ENCODE peak calls at places on chromosomes 6 and 20, in nine cellular contexts. S is brain microvascular endothelial cell, Z is Kasumi-1, X is astrocyte of the cerebellum, P is GM03348, H is mucosa of descending colon, B is non-pigmented ciliary epithelial cell, V is NCI-H460, A is SW 1271. U is an unnamed sample.

GRCh38 chr6:3247255-3248146 is 11.2 kb upstream of the PSMG4 start:
- DNase-seq in S (peak), Z (no peak), X (peak), P (peak), H (peak), B (peak), V (no peak), A (no peak), U (no peak)

GRCh38 chr6:159109391-159109790 is 59.8 kb upstream of the FNDC1 start:
- DNase-seq in S (no peak), Z (no peak), X (no peak), P (no peak), H (peak), B (no peak), V (no peak), A (no peak), U (no peak)

GRCh38 chr20:50101900-50102299 is 11.1 kb downstream of the UBE2V1 start:
- DNase-seq in S (no peak), Z (no peak), X (no peak), P (no peak), H (no peak), B (no peak), V (no peak), A (no peak), U (no peak)

GRCh38 chr6:151822252-151823111 is 15.0 kb downstream of the ESR1 start:
- DNase-seq in S (no peak), Z (no peak), X (no peak), P (no peak), H (no peak), B (no peak), V (no peak), A (no peak), U (no peak)

GRCh38 chr6:25150031-25150430 is 129.1 kb upstream of the CARMIL1 start:
- DNase-seq in S (no peak), Z (no peak), X (no peak), P (no peak), H (no peak), B (no peak), V (no peak), A (no peak), U (no peak)

GRCh38 chr20:37007898-37008649 is 56.6 kb upstream of the SAMHD1 start:
- DNase-seq in S (peak), Z (peak), X (peak), P (peak), H (no peak), B (peak), V (peak), A (peak), U (peak)

GRCh38 chr6:46024122-46024769 is 8.6 kb upstream of the CLIC5 start:
- DNase-seq in S (no peak), Z (no peak), X (no peak), P (no peak), H (no peak), B (no peak), V (no peak), A (no peak), U (no peak)

GRCh38 chr20:25643735-25644134 is 19.9 kb upstream of the NANP start:
- DNase-seq in S (no peak), Z (no peak), X (no peak), P (no peak), H (no peak), B (no peak), V (no peak), A (no peak), U (no peak)

GRCh38 chr6:133100870-133101269 is 140.3 kb upstream of the EYA4 start:
- DNase-seq in S (no peak), Z (no peak), X (no peak), P (no peak), H (no peak), B (no peak), V (no peak), A (no peak), U (no peak)

GRCh38 chr6:7215140-7215539 is 97.9 kb downstream of the SSR1 start:
- DNase-seq in S (peak), Z (no peak), X (no peak), P (no peak), H (no peak), B (no peak), V (no peak), A (no peak), U (no peak)

GRCh38 chr6:158459726-158460125 is 100.2 kb upstream of the TMEM181 start:
- DNase-seq in S (no peak), Z (no peak), X (no peak), P (no peak), H (no peak), B (no peak), V (no peak), A (no peak), U (no peak)

GRCh38 chr6:10962673-10963072 is 75.8 kb downstream of the SYCP2L start:
- DNase-seq in S (peak), Z (no peak), X (peak), P (peak), H (no peak), B (peak), V (no peak), A (no peak), U (no peak)

GRCh38 chr20:3811421-3812258 is 8.7 kb upstream of the AP5S1 start:
- DNase-seq in S (peak), Z (peak), X (peak), P (peak), H (peak), B (no peak), V (peak), A (peak), U (peak)

GRCh38 chr6:90350689-90351554 is 54.3 kb upstream of the BACH2 start:
- DNase-seq in S (no peak), Z (peak), X (no peak), P (no peak), H (no peak), B (no peak), V (no peak), A (no peak), U (no peak)

GRCh38 chr6:99219788-99220187 is 129.7 kb downstream of the FAXC start:
- DNase-seq in S (no peak), Z (no peak), X (no peak), P (peak), H (peak), B (no peak), V (no peak), A (no peak), U (no peak)

GRCh38 chr6:33384581-33385020 is 7.0 kb upstream of the KIFC1 start:
- DNase-seq in S (peak), Z (peak), X (peak), P (peak), H (no peak), B (no peak), V (peak), A (no peak), U (no peak)

GRCh38 chr20:50127587-50128519 is 14.9 kb upstream of the UBE2V1 start:
- DNase-seq in S (no peak), Z (no peak), X (no peak), P (no peak), H (no peak), B (no peak), V (no peak), A (no peak), U (no peak)

GRCh38 chr6:46380152-46380807 is 111.0 kb downstream of the RCAN2 start:
- DNase-seq in S (no peak), Z (no peak), X (no peak), P (no peak), H (no peak), B (no peak), V (no peak), A (no peak), U (no peak)

GRCh38 chr6:78908621-78909020 is 41.3 kb downstream of the IRAK1BP1 start:
- DNase-seq in S (no peak), Z (no peak), X (no peak), P (no peak), H (no peak), B (no peak), V (no peak), A (no peak), U (no peak)

GRCh38 chr6:106997392-106998257 is 23.1 kb upstream of the CD24 start:
- DNase-seq in S (peak), Z (peak), X (no peak), P (peak), H (peak), B (peak), V (peak), A (no peak), U (peak)

GRCh38 chr6:131029661-131030297 is 33.3 kb downstream of the EPB41L2 start:
- DNase-seq in S (peak), Z (no peak), X (peak), P (peak), H (no peak), B (no peak), V (no peak), A (no peak), U (no peak)

GRCh38 chr6:75076009-75076408 is 129.8 kb downstream of the COL12A1 start:
- DNase-seq in S (no peak), Z (no peak), X (no peak), P (no peak), H (no peak), B (no peak), V (no peak), A (no peak), U (no peak)

GRCh38 chr6:137975058-137975940 is 108.2 kb downstream of the TNFAIP3 start:
- DNase-seq in S (no peak), Z (peak), X (no peak), P (no peak), H (no peak), B (no peak), V (peak), A (no peak), U (peak)

GRCh38 chr20:63546686-63547483 is 664 bp downstream of the SRMS start:
- DNase-seq in S (no peak), Z (no peak), X (no peak), P (no peak), H (no peak), B (no peak), V (no peak), A (no peak), U (no peak)

GRCh38 chr6:54428437-54428836 is 120.2 kb downstream of the TINAG start:
- DNase-seq in S (no peak), Z (no peak), X (no peak), P (no peak), H (no peak), B (no peak), V (no peak), A (no peak), U (no peak)

GRCh38 chr6:21455071-21455470 is 138.5 kb upstream of the SOX4 start:
- DNase-seq in S (peak), Z (no peak), X (no peak), P (no peak), H (no peak), B (no peak), V (no peak), A (no peak), U (no peak)

GRCh38 chr6:101853226-101853625 is 459.7 kb downstream of the GRIK2 start:
- DNase-seq in S (peak), Z (no peak), X (no peak), P (no peak), H (no peak), B (no peak), V (no peak), A (no peak), U (no peak)

GRCh38 chr6:90681863-90682262 is 95.0 kb upstream of the MAP3K7 start:
- DNase-seq in S (no peak), Z (no peak), X (no peak), P (no peak), H (no peak), B (no peak), V (no peak), A (no peak), U (no peak)

GRCh38 chr20:8215516-8215915 is 83.5 kb downstream of the PLCB1 start:
- DNase-seq in S (peak), Z (no peak), X (peak), P (no peak), H (no peak), B (no peak), V (no peak), A (no peak), U (no peak)

U was measured in effector CD4-positive, alpha-beta T cell.